ENCODE peak calls at places on chromosomes 13 and 19, in six cellular contexts. S, I, X, T, P and B are unnamed samples.

GRCh38 chr13:112711528-112712265 is 21.9 kb downstream of the ATP11A start:
- DNase-seq in S (peak), I (peak), X (peak), T (no peak), P (peak), B (peak)

GRCh38 chr13:44193731-44194130 is 179.9 kb upstream of the SERP2 start:
- DNase-seq in S (no peak), I (no peak), X (no peak), T (no peak), P (no peak), B (no peak)

GRCh38 chr19:3125900-3126524 is 9.8 kb upstream of the GNA15 start:
- DNase-seq in S (peak), I (peak), X (peak), T (peak), P (no peak), B (peak)

GRCh38 chr19:56105090-56105701 is 15.9 kb downstream of the ZNF787 start:
- DNase-seq in S (peak), I (peak), X (peak), T (no peak), P (peak), B (peak)

GRCh38 chr19:9848060-9848459 is 12.9 kb downstream of the PIN1 start:
- DNase-seq in S (no peak), I (no peak), X (peak), T (no peak), P (no peak), B (no peak)

GRCh38 chr13:49540552-49540951 is 44.8 kb downstream of the PHF11 start:
- DNase-seq in S (no peak), I (no peak), X (no peak), T (no peak), P (no peak), B (peak)

GRCh38 chr13:112962911-112963625 is 5.9 kb upstream of the MCF2L start:
- DNase-seq in S (no peak), I (no peak), X (no peak), T (no peak), P (no peak), B (no peak)

GRCh38 chr19:6030214-6030507 is 52.2 kb upstream of the RANBP3 start:
- DNase-seq in S (no peak), I (no peak), X (no peak), T (no peak), P (no peak), B (no peak)

GRCh38 chr19:5287066-5287465 is 53.5 kb downstream of the PTPRS start:
- DNase-seq in S (no peak), I (no peak), X (no peak), T (no peak), P (no peak), B (no peak)

GRCh38 chr19:37855098-37855497 is 51.3 kb downstream of the WDR87 start:
- DNase-seq in S (peak), I (peak), X (no peak), T (no peak), P (no peak), B (no peak)

GRCh38 chr19:42606660-42607351 is 12.1 kb upstream of the CEACAM8 start:
- DNase-seq in S (peak), I (peak), X (peak), T (peak), P (peak), B (no peak)

GRCh38 chr19:6185825-6186193 is 50.3 kb downstream of the ACSBG2 start:
- DNase-seq in S (no peak), I (no peak), X (no peak), T (no peak), P (no peak), B (no peak)

GRCh38 chr13:91123456-91124127 is 223.9 kb upstream of the MIR17HG start:
- DNase-seq in S (no peak), I (no peak), X (no peak), T (no peak), P (no peak), B (no peak)

GRCh38 chr19:2332341-2333026 is 4.0 kb downstream of the SPPL2B start:
- DNase-seq in S (no peak), I (no peak), X (no peak), T (no peak), P (no peak), B (no peak)

GRCh38 chr13:72221276-72221962 is 354.4 kb upstream of the DACH1 start:
- DNase-seq in S (peak), I (peak), X (peak), T (no peak), P (no peak), B (no peak)

GRCh38 chr13:103289661-103290060 is 223.4 kb upstream of the SLC10A2 start:
- DNase-seq in S (no peak), I (no peak), X (no peak), T (no peak), P (no peak), B (no peak)

GRCh38 chr13:27140060-27140459 is 31.6 kb downstream of the USP12 start:
- DNase-seq in S (no peak), I (no peak), X (no peak), T (no peak), P (no peak), B (no peak)

GRCh38 chr19:58055483-58055874 is 3.6 kb upstream of the ZNF135 start:
- DNase-seq in S (no peak), I (no peak), X (no peak), T (no peak), P (no peak), B (no peak)

GRCh38 chr13:28451482-28452217 is 43.3 kb downstream of the FLT1 start:
- DNase-seq in S (no peak), I (no peak), X (peak), T (no peak), P (no peak), B (no peak)

GRCh38 chr19:28887920-28888618 is 324.9 kb downstream of the UQCRFS1 start:
- DNase-seq in S (no peak), I (peak), X (no peak), T (no peak), P (no peak), B (no peak)

GRCh38 chr13:98944336-98944735 is 33.5 kb downstream of the DOCK9 start:
- DNase-seq in S (no peak), I (no peak), X (no peak), T (no peak), P (no peak), B (no peak)